ENCODE peak calls at places on chromosomes 6 and 20, in nine cellular contexts. D, T, G, C, J, S, L, I and U are unnamed samples.

GRCh38 chr6:7535498-7535897 is 6.0 kb upstream of the DSP start:
- DNase-seq in D (no peak), T (no peak), G (no peak), C (peak), J (no peak), S (no peak), L (no peak), I (no peak), U (no peak)

GRCh38 chr6:149331871-149332270 is 14.4 kb downstream of the TAB2 start:
- DNase-seq in D (no peak), T (no peak), G (no peak), C (no peak), J (no peak), S (no peak), L (no peak), I (no peak), U (no peak)

GRCh38 chr6:30844118-30844535 is 40.2 kb upstream of the DDR1 start:
- DNase-seq in D (peak), T (no peak), G (no peak), C (no peak), J (no peak), S (peak), L (no peak), I (peak), U (peak)

GRCh38 chr20:58850693-58851174 is at the start of gene GNAS-AS1:
- DNase-seq in D (peak), T (peak), G (peak), C (peak), J (peak), S (peak), L (peak), I (no peak), U (peak)

GRCh38 chr6:150298676-150299075 is 70.1 kb upstream of the IYD start:
- DNase-seq in D (no peak), T (no peak), G (no peak), C (no peak), J (no peak), S (no peak), L (no peak), I (no peak), U (no peak)

GRCh38 chr6:138652824-138653223 is 120.7 kb upstream of the CCDC28A start:
- DNase-seq in D (no peak), T (no peak), G (no peak), C (no peak), J (no peak), S (no peak), L (no peak), I (no peak), U (no peak)

GRCh38 chr6:106527979-106528378 is 101.3 kb downstream of the RTN4IP1 start:
- DNase-seq in D (no peak), T (no peak), G (no peak), C (peak), J (no peak), S (peak), L (no peak), I (no peak), U (peak)

GRCh38 chr6:47308674-47309325 is 905 bp downstream of the TNFRSF21 start:
- DNase-seq in D (peak), T (peak), G (no peak), C (peak), J (no peak), S (no peak), L (no peak), I (no peak), U (peak)

GRCh38 chr6:165880721-165881120 is 217.7 kb upstream of the PDE10A start:
- DNase-seq in D (no peak), T (no peak), G (no peak), C (no peak), J (no peak), S (no peak), L (peak), I (no peak), U (peak)

GRCh38 chr6:14252271-14252850 is 134.8 kb downstream of the CD83 start:
- DNase-seq in D (no peak), T (no peak), G (no peak), C (no peak), J (no peak), S (no peak), L (no peak), I (no peak), U (no peak)